ENCODE peak calls at places on chromosome X, in eight cellular contexts. Y is AG09309, T is psoas muscle, I is neural progenitor cell, E is fibroblast of villous mesenchyme, Z is adrenal gland, A is HCT116, N is tibial artery. F is an unnamed sample.
A peak's percentile ranks its signal among the peaks of the same experiment; 100 is the strongest.

GRCh38 chrX:141278306-141278705 is 36.0 kb upstream of the SPANXC start:
- DNase-seq in T (no peak), A (no peak), E (peak; percentile 23), N (no peak), Y (no peak), I (peak; percentile 41), Z (peak; percentile 20), F (no peak)

GRCh38 chrX:101057095-101057714 is 5.3 kb upstream of the TRMT2B start:
- DNase-seq in T (no peak), Z (no peak), E (no peak), I (no peak), A (no peak), Y (no peak), N (no peak), F (no peak)

GRCh38 chrX:153477039-153477438 is 6.7 kb upstream of the HAUS7 start:
- DNase-seq in Z (no peak), E (peak; percentile 52), Y (no peak), I (no peak), T (no peak), A (no peak), N (peak; percentile 36), F (no peak)

GRCh38 chrX:123186796-123187195 is 2.7 kb downstream of the GRIA3 start:
- DNase-seq in E (no peak), Y (no peak), Z (no peak), N (no peak), A (no peak), I (no peak), T (no peak), F (no peak)

GRCh38 chrX:134631404-134632346 is 26.6 kb downstream of the PLAC1 start:
- DNase-seq in N (peak; percentile 22), T (peak; percentile 59), A (no peak), I (peak; percentile 11), Y (peak; percentile 67), E (peak; percentile 96), Z (no peak), F (no peak)

GRCh38 chrX:116198810-116199209 is 28.3 kb downstream of the AGTR2 start:
- DNase-seq in A (no peak), I (peak; percentile 5), N (no peak), T (no peak), Z (no peak), Y (no peak), E (no peak), F (no peak)

GRCh38 chrX:1231850-1232505 is 19.5 kb upstream of the CRLF2 start:
- DNase-seq in Z (no peak), A (no peak), N (no peak), Y (no peak), I (no peak), T (no peak), E (no peak), F (no peak)

GRCh38 chrX:42748067-42748850 is 29.7 kb downstream of the PPP1R2C start:
- DNase-seq in I (no peak), N (no peak), E (peak; percentile 30), T (no peak), A (no peak), Y (no peak), Z (peak; percentile 36), F (no peak)

GRCh38 chrX:10634681-10635161 is 14.3 kb upstream of the MID1 start:
- DNase-seq in E (peak; percentile 42), Z (no peak), I (no peak), Y (no peak), T (no peak), A (peak; percentile 81), N (no peak), F (no peak)

GRCh38 chrX:136636121-136636520 is 11.8 kb upstream of the CD40LG start:
- DNase-seq in A (no peak), T (no peak), E (no peak), Z (no peak), N (no peak), Y (no peak), I (peak; percentile 83), F (no peak)

GRCh38 chrX:139290310-139290709 is 240.2 kb upstream of the F9 start:
- DNase-seq in Z (no peak), E (no peak), N (no peak), I (no peak), Y (no peak), A (no peak), T (no peak), F (no peak)

GRCh38 chrX:31580726-31581125 is 508.9 kb upstream of the FTHL17 start:
- DNase-seq in Z (no peak), I (peak; percentile 4), Y (peak; percentile 35), N (no peak), E (peak; percentile 34), A (no peak), T (no peak), F (no peak)

GRCh38 chrX:109890910-109891502 is 111.9 kb upstream of the TMEM164 start:
- DNase-seq in Y (peak; percentile 10), I (peak; percentile 78), E (peak; percentile 57), N (peak; percentile 45), T (peak; percentile 57), Z (peak; percentile 60), A (peak; percentile 43), F (peak; percentile 23)

GRCh38 chrX:109890300-109890699 is 112.6 kb upstream of the TMEM164 start:
- DNase-seq in Z (no peak), E (no peak), I (no peak), Y (no peak), A (no peak), T (no peak), N (no peak), F (no peak)

GRCh38 chrX:109886122-109886761 is 116.7 kb upstream of the TMEM164 start:
- DNase-seq in Y (no peak), E (peak; percentile 57), I (peak; percentile 57), Z (peak; percentile 52), N (peak; percentile 24), A (peak; percentile 37), T (no peak), F (no peak)

GRCh38 chrX:109889289-109890006 is 113.5 kb upstream of the TMEM164 start:
- DNase-seq in I (peak; percentile 29), T (no peak), Z (no peak), A (no peak), Y (no peak), E (peak; percentile 22), N (no peak), F (no peak)
- TF ChIP-seq CTCF in I (peak; percentile 33), T (no peak), Z (no peak), A (no peak), Y (peak; percentile 53), E (peak; percentile 30), N (no peak), F (no peak)

DNA sequence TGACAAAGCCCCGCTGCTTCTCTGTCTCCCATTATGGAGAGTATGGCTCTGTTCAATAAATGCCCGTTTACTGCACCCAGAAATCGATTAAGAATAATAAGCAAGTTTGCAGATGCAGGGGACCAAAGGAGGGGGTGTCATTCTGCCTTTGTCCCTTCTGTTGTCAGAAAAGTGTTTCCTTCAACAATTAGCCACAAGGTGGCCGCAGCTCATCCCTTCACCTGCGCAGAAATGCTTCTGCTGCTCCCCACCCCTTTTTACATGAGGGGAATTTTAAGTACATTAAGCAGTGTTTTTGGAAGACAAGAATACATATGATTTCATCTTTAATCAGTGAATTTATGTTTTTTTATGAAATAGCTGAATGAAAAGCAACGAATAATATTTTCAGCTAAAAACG is 175.6 kb upstream of the ARX start:
- DNase-seq in Y (no peak), Z (no peak), I (no peak), N (no peak), T (no peak), A (no peak), E (no peak), F (no peak)
- TF ChIP-seq CTCF in Y (no peak), Z (no peak), I (peak; percentile 54), N (no peak), T (peak; percentile 11), A (peak; percentile 43), E (no peak), F (no peak)

DNA sequence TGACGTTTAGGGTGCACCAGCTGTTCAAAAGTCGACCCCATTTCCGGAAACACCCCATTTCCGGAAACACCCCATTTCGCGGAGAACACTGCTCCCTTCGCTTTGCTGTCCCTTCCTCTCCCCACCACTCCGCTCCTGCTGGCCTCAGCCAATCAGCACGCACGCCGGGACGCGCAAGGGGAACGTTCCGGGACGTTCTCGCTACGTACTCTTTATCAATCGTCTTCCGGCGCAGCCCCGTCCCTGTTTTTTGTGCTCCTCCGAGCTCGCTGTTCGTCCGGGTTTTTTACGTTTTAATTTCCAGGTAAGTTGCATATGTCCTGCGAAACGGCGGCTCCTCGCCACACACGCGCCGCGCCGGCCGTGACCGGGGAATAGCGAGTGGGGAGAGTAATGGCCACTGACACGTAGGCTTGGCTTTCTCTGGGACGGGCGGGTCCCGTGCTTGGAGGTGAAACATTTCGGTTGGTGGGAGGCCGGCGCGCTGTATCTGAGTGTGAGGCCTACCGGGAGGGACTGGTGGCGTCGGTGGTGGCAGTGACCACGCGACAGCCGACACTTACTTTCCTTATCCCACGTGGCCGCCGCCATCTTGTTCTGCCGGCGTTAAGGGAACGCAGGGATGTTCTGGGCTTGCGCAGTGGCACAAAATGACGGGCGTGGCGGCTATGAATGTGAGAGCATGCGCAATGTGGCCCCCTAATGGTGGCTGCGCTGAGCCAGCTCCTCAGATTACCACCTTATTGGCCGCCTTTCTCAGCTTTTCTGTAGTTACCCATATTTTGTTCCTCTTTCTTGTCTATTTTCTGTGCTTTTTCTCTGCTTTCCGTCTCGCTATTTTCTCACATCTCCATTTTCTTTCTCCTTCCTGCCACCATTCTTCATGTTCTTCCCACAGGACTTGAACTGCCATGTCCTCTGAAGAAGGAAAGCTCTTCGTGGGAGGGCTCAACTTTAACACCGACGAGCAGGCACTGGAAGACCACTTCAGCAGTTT is at the start of gene RBM3:
- DNase-seq in Z (peak; percentile 92), Y (peak; percentile 69), A (peak; percentile 77), T (peak; percentile 97), I (peak; percentile 91), N (peak; percentile 92), E (peak; percentile 95), F (peak; percentile 80)
- TF ChIP-seq CTCF in Z (peak; percentile 55), Y (peak; percentile 45), A (peak; percentile 23), T (peak; percentile 43), I (peak; percentile 47), N (peak; percentile 37), E (peak; percentile 30), F (peak; percentile 35)

GRCh38 chrX:70554523-70554922 is 109.9 kb downstream of the DLG3 start:
- DNase-seq in N (no peak), T (no peak), A (no peak), Y (no peak), Z (no peak), I (no peak), E (peak; percentile 1), F (no peak)

GRCh38 chrX:70553516-70553915 is 108.9 kb downstream of the DLG3 start:
- DNase-seq in A (no peak), Z (no peak), T (no peak), Y (no peak), N (no peak), E (no peak), I (no peak), F (no peak)

GRCh38 chrX:70554948-70555347 is 110.3 kb downstream of the DLG3 start:
- DNase-seq in E (no peak), Z (no peak), T (no peak), A (no peak), Y (no peak), I (no peak), N (no peak), F (no peak)

GRCh38 chrX:70552174-70552704 is 107.6 kb downstream of the DLG3 start:
- DNase-seq in T (no peak), Y (no peak), I (no peak), E (peak; percentile 2), A (no peak), Z (no peak), N (no peak), F (no peak)

DNA sequence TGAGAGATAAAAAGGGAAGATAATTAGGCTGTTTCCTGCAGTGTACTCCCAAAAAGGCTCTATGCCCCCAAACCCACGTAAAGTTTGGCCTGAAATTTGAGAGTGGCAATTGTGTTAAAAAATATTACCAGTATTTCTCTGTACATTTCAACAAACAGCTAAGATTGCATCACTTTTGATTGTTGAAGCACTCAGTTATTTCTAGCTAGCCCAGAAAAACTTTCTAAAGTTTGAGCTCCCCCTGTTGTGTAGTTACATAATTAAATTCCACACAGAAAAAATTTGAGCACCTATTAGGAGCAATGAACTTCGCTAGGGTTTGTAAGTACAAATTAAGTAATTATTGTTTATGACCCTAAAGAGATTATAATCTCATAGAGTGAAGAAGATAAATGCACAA is 109.4 kb downstream of the DLG3 start:
- DNase-seq in E (peak; percentile 49), Y (no peak), T (no peak), I (no peak), Z (no peak), N (no peak), A (no peak), F (no peak)
- TF ChIP-seq CTCF in E (peak; percentile 31), Y (no peak), T (no peak), I (peak; percentile 19), Z (peak; percentile 18), N (peak; percentile 19), A (no peak), F (no peak)

F was measured in natural killer cell.